ENCODE peak calls at places on chromosome 20, in seven cellular contexts. D is stromal cell of bone marrow; I is hepatocyte; V is IMR-90; N is aorta; W is pancreas; K is effector CD8-positive, alpha-beta T cell. E is an unnamed sample.
A peak's percentile ranks its signal among the peaks of the same experiment; 100 is the strongest.

GRCh38 chr20:19074828-19075516 is 137.5 kb upstream of the SLC24A3 start:
- DNase-seq in D (no peak), I (no peak), V (no peak), N (no peak), W (no peak), K (no peak), E (peak; percentile 12)

GRCh38 chr20:4555188-4555893 is 166.4 kb upstream of the PRND start:
- DNase-seq in D (no peak), I (no peak), V (peak; percentile 92), N (no peak), W (no peak), K (no peak), E (peak; percentile 91)

GRCh38 chr20:48965189-48965910 is 43.8 kb downstream of the ARFGEF2 start:
- DNase-seq in D (no peak), I (no peak), V (peak; percentile 72), N (no peak), W (no peak), K (no peak), E (no peak)

GRCh38 chr20:4896119-4896700 is 105.1 kb downstream of the SLC23A2 start:
- DNase-seq in D (no peak), I (no peak), V (no peak), N (no peak), W (no peak), K (no peak), E (no peak)

GRCh38 chr20:6588296-6588695 is 179.2 kb upstream of the BMP2 start:
- DNase-seq in D (peak; percentile 41), I (no peak), V (peak; percentile 47), N (no peak), W (no peak), K (no peak), E (no peak)

GRCh38 chr20:37976862-37977261 is 56.4 kb downstream of the TTI1 start:
- DNase-seq in D (no peak), I (no peak), V (no peak), N (no peak), W (no peak), K (no peak), E (no peak)

GRCh38 chr20:63188159-63188442 is 27.8 kb downstream of the YTHDF1 start:
- DNase-seq in D (no peak), I (no peak), V (no peak), N (no peak), W (no peak), K (no peak), E (no peak)

GRCh38 chr20:21729316-21729715 is 23.9 kb downstream of the PAX1 start:
- DNase-seq in D (no peak), I (no peak), V (no peak), N (no peak), W (no peak), K (no peak), E (no peak)

GRCh38 chr20:62219992-62220665 is at the start of gene HRH3:
- DNase-seq in D (no peak), I (peak; percentile 82), V (no peak), N (no peak), W (peak; percentile 83), K (peak; percentile 27), E (peak; percentile 62)

GRCh38 chr20:1700990-1701389 is 43.4 kb upstream of the SIRPG start:
- DNase-seq in D (no peak), I (no peak), V (no peak), N (no peak), W (no peak), K (no peak), E (no peak)